ENCODE peak calls at places on chromosome 9, in four cellular contexts. D is NCI-H2107; B is fibroblast of mammary gland; C is activated naive CD4-positive, alpha-beta T cell treated with anti-CD3 and anti-CD28 coated beads for 36 hours. L is an unnamed sample.

GRCh38 chr9:80197661-80198060 is 625.9 kb downstream of the TLE4 start:
- DNase-seq in D (no peak), B (peak; percentile 20), C (no peak), L (no peak)

GRCh38 chr9:15873573-15874177 is 320.8 kb downstream of the CCDC171 start:
- DNase-seq in D (no peak), B (peak; percentile 87), C (no peak), L (peak; percentile 67)

GRCh38 chr9:137007060-137007815 is 10.9 kb upstream of the CLIC3 start:
- DNase-seq in D (no peak), B (no peak), C (no peak), L (no peak)

GRCh38 chr9:115157245-115157674 is 39.3 kb upstream of the TNC start:
- DNase-seq in D (no peak), B (peak; percentile 87), C (no peak), L (peak; percentile 96)

GRCh38 chr9:38687389-38687842 is 32.5 kb downstream of the FAM240B start:
- DNase-seq in D (peak; percentile 31), B (no peak), C (peak; percentile 37), L (peak; percentile 61)

GRCh38 chr9:99931155-99931840 is 24.8 kb downstream of the STX17 start:
- DNase-seq in D (no peak), B (peak; percentile 8), C (no peak), L (peak; percentile 17)

GRCh38 chr9:16626577-16627130 is 243.8 kb downstream of the BNC2 start:
- DNase-seq in D (peak; percentile 21), B (peak; percentile 93), C (no peak), L (peak; percentile 75)

GRCh38 chr9:130933114-130934046 is 5.7 kb downstream of the FIBCD1 start:
- DNase-seq in D (no peak), B (peak; percentile 75), C (no peak), L (peak; percentile 77)

GRCh38 chr9:129650680-129651235 is 8.8 kb upstream of the ASB6 start:
- DNase-seq in D (no peak), B (peak; percentile 27), C (no peak), L (no peak)

GRCh38 chr9:136075134-136075841 is 19.8 kb downstream of the NACC2 start:
- DNase-seq in D (no peak), B (no peak), C (no peak), L (no peak)

GRCh38 chr9:131227112-131228058 is 48.9 kb downstream of the FAM78A start:
- DNase-seq in D (no peak), B (peak; percentile 29), C (no peak), L (no peak)

GRCh38 chr9:127558581-127559246 is 53.4 kb upstream of the STXBP1 start:
- DNase-seq in D (peak; percentile 45), B (no peak), C (no peak), L (no peak)

GRCh38 chr9:99999797-100000196 is 93.3 kb downstream of the STX17 start:
- DNase-seq in D (no peak), B (no peak), C (no peak), L (no peak)

GRCh38 chr9:109560470-109561132 is 62.5 kb upstream of the PTPN3 start:
- DNase-seq in D (no peak), B (no peak), C (no peak), L (no peak)

GRCh38 chr9:132006657-132007370 is 72.9 kb downstream of the MED27 start:
- DNase-seq in D (peak; percentile 31), B (peak; percentile 88), C (peak; percentile 72), L (peak; percentile 54)

GRCh38 chr9:86721843-86722705 is 225.2 kb downstream of the GAS1 start:
- DNase-seq in D (no peak), B (peak; percentile 97), C (no peak), L (peak; percentile 93)

GRCh38 chr9:113620377-113621161 is 157.0 kb downstream of the RGS3 start:
- DNase-seq in D (no peak), B (peak; percentile 79), C (peak; percentile 71), L (peak; percentile 97)

GRCh38 chr9:69421908-69422801 is 97.1 kb downstream of the ENTREP1 start:
- DNase-seq in D (peak; percentile 71), B (peak; percentile 67), C (peak; percentile 53), L (peak; percentile 33)

GRCh38 chr9:114787781-114788498 is 17.9 kb downstream of the TNFSF15 start:
- DNase-seq in D (no peak), B (no peak), C (no peak), L (no peak)

GRCh38 chr9:34501372-34501771 is 21.4 kb downstream of the ENHO start:
- DNase-seq in D (no peak), B (no peak), C (no peak), L (no peak)

GRCh38 chr9:77616191-77616590 is 31.9 kb downstream of the GNA14 start:
- DNase-seq in D (no peak), B (peak; percentile 10), C (no peak), L (no peak)

GRCh38 chr9:87336914-87337333 is 160.7 kb upstream of the DAPK1 start:
- DNase-seq in D (no peak), B (peak; percentile 86), C (peak; percentile 28), L (peak; percentile 90)

GRCh38 chr9:124441291-124441690 is 9.0 kb upstream of the ADGRD2 start:
- DNase-seq in D (no peak), B (no peak), C (no peak), L (no peak)

GRCh38 chr9:12698986-12699385 is 5.8 kb downstream of the TYRP1 start:
- DNase-seq in D (no peak), B (no peak), C (no peak), L (peak; percentile 63)

GRCh38 chr9:6096821-6097220 is 81.4 kb upstream of the RANBP6 start:
- DNase-seq in D (no peak), B (peak; percentile 95), C (no peak), L (peak; percentile 99)

GRCh38 chr9:86822414-86822813 is 124.9 kb downstream of the GAS1 start:
- DNase-seq in D (no peak), B (no peak), C (no peak), L (peak; percentile 92)

GRCh38 chr9:130023147-130023787 is 19.7 kb downstream of the FNBP1 start:
- DNase-seq in D (no peak), B (no peak), C (peak; percentile 45), L (no peak)

GRCh38 chr9:70257991-70258691 is 637 bp upstream of the SMC5 start:
- DNase-seq in D (no peak), B (peak; percentile 38), C (peak; percentile 74), L (peak; percentile 51)